ENCODE peak calls at places on chromosomes 7 and 10, in nine cellular contexts. B is upper lobe of left lung, S is uterus, T is lower lobe of right lung, I is esophagus squamous epithelium, V is ovary, U is cardiac muscle cell, D is lung, Z is heart right ventricle. K is an unnamed sample.

GRCh38 chr7:156932006-156932405 is 17.5 kb upstream of the NOM1 start:
- DNase-seq in B (no peak), S (no peak), T (no peak), I (no peak), V (no peak), U (peak), D (no peak), Z (no peak), K (no peak)

GRCh38 chr7:2523941-2524807 is 4.6 kb downstream of the LFNG start:
- DNase-seq in B (peak), S (peak), T (peak), I (no peak), V (no peak), U (peak), D (peak), Z (peak), K (no peak)

GRCh38 chr10:78170026-78170475 is 136.4 kb downstream of the RPS24 start:
- DNase-seq in B (no peak), S (no peak), T (no peak), I (no peak), V (no peak), U (peak), D (no peak), Z (no peak), K (no peak)

GRCh38 chr10:99329238-99329890 is at the start of gene CNNM1:
- DNase-seq in B (no peak), S (no peak), T (peak), I (no peak), V (peak), U (peak), D (no peak), Z (no peak), K (no peak)

GRCh38 chr10:26455567-26456315 is 17.6 kb downstream of the APBB1IP start:
- DNase-seq in B (no peak), S (no peak), T (no peak), I (no peak), V (no peak), U (no peak), D (no peak), Z (no peak), K (no peak)

GRCh38 chr10:97764519-97764931 is 7.3 kb downstream of the SFRP5 start:
- DNase-seq in B (no peak), S (no peak), T (peak), I (no peak), V (no peak), U (no peak), D (no peak), Z (no peak), K (no peak)

GRCh38 chr10:61943699-61944444 is 42.4 kb downstream of the ARID5B start:
- DNase-seq in B (no peak), S (no peak), T (no peak), I (no peak), V (no peak), U (peak), D (no peak), Z (no peak), K (no peak)

GRCh38 chr10:105837951-105838350 is 1196.9 kb downstream of the SORCS3 start:
- DNase-seq in B (no peak), S (no peak), T (no peak), I (no peak), V (no peak), U (peak), D (no peak), Z (no peak), K (no peak)

GRCh38 chr7:158422551-158423189 is 165.0 kb downstream of the PTPRN2 start:
- DNase-seq in B (no peak), S (no peak), T (no peak), I (no peak), V (no peak), U (no peak), D (no peak), Z (no peak), K (no peak)

GRCh38 chr10:29845166-29845565 is 210.4 kb upstream of the SVIL start:
- DNase-seq in B (no peak), S (no peak), T (no peak), I (no peak), V (no peak), U (no peak), D (no peak), Z (no peak), K (no peak)

GRCh38 chr10:133520193-133520738 is 6.9 kb upstream of the CYP2E1 start:
- DNase-seq in B (peak), S (peak), T (peak), I (peak), V (peak), U (peak), D (peak), Z (peak), K (peak)

GRCh38 chr10:84946984-84947383 is 618.6 kb downstream of the CCSER2 start:
- DNase-seq in B (no peak), S (no peak), T (no peak), I (no peak), V (no peak), U (no peak), D (no peak), Z (no peak), K (no peak)

GRCh38 chr7:116674508-116675173 is 2.6 kb downstream of the MET start:
- DNase-seq in B (no peak), S (no peak), T (no peak), I (no peak), V (no peak), U (no peak), D (no peak), Z (no peak), K (no peak)

GRCh38 chr7:157499121-157499834 is 162.5 kb downstream of the DNAJB6 start:
- DNase-seq in B (no peak), S (no peak), T (no peak), I (no peak), V (peak), U (no peak), D (no peak), Z (no peak), K (no peak)

GRCh38 chr7:14698239-14698638 is 204.3 kb downstream of the DGKB start:
- DNase-seq in B (no peak), S (no peak), T (no peak), I (no peak), V (no peak), U (peak), D (no peak), Z (no peak), K (no peak)

GRCh38 chr7:77570330-77571011 is 33.4 kb downstream of the PTPN12 start:
- DNase-seq in B (no peak), S (no peak), T (no peak), I (no peak), V (no peak), U (peak), D (no peak), Z (no peak), K (no peak)

GRCh38 chr10:126921974-126922525 is 16.8 kb downstream of the DOCK1 start:
- DNase-seq in B (no peak), S (no peak), T (no peak), I (no peak), V (no peak), U (peak), D (no peak), Z (no peak), K (no peak)

GRCh38 chr10:3811331-3811870 is 26.4 kb upstream of the KLF6 start:
- DNase-seq in B (no peak), S (no peak), T (no peak), I (no peak), V (no peak), U (peak), D (no peak), Z (peak), K (no peak)

DNA sequence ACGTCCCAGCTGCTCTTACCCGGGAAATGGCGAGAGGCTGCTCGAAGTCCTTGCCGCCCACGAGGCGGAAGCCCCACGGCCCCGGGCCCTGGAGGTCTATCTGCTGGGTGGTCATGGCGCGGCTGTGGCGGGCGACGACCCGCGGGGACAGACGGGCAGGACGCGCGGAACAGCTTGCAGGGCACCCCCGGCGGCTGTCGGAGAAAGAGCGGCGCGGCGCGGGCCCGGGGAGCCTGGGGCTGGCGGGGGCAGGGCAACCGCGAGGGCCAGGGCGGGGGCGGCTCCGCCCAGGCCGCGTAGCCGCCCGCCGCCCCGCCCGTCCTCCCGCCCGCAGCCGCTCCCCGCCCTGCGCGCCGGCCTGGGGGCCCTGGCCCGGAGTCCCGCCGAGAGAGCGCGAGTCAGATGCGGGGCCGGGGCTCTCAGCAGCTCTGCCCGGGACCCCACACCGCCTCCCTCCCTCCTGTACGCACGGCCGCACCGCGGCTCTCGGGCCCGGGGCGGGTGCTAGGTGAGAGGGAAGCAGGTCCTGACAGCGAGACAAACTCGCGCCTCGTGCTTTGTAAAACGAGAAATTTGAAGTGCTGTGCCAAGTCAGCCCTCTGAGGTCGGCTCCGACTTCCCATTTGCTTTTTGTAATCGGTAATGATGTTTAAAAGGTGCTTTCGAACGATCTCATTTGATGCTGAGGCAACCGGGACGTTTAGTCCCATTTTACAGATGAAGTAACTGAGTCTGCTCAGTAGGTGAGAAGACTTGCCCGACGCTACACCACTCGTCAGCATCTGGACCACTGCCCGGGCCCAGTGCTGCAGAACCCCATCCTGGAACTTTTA is at the start of gene PDLIM1:
- DNase-seq in B (peak), S (peak), T (peak), I (peak), V (peak), U (peak), D (peak), Z (peak), K (no peak)
- H3K27ac ChIP-seq in B (peak), S (peak), T (peak), I (peak), V (no peak), U (peak), D (peak), Z (peak), K (no peak)

GRCh38 chr10:54728511-54728910 is 72.5 kb downstream of the PCDH15 start:
- DNase-seq in B (no peak), S (no peak), T (no peak), I (no peak), V (no peak), U (no peak), D (no peak), Z (no peak), K (no peak)
- TF ChIP-seq CTCF in B (no peak), S (no peak), T (no peak), I (no peak), V (no peak), U (no peak), D (no peak), Z (no peak), K (no peak)

DNA sequence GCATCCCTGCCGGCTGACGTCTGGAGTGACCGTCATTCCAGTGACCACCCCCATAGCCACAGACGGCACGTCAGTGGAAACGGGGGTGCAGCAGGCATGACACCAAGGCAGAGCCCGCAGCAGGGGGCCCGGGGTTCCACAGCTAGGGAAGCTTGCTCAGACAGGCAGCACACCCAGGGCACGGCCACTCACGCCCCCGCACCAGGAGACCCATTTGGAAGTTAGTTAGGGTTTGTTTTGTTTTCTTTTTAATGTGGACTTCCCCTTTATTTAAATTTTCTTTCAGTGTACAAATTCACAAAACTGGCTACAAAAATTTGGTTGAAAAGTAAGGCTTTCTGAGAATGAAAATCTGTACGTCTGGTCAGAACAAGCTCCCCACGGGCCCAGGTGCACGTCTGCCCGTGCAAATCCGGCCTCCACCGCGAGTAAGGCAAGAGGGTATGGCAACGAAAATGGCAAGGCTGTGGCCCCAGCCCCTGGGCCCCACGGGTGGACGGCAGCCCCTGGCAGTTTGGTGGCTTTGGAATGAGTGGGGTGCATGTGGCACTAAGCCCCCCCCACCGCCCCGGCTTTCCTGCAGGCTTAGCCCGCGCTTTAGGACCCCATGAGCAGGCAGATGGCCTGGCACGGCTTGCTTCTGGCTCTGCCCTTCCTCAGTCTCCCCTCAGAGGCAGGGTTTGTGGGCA is 124.2 kb downstream of the FAM53B start:
- DNase-seq in B (no peak), S (no peak), T (no peak), I (no peak), V (peak), U (no peak), D (no peak), Z (no peak), K (no peak)
- H3K27ac ChIP-seq in B (peak), S (no peak), T (peak), I (peak), V (peak), U (no peak), D (no peak), Z (no peak), K (no peak)

GRCh38 chr7:74063223-74063641 is 20.4 kb upstream of the LIMK1 start:
- DNase-seq in B (no peak), S (no peak), T (peak), I (no peak), V (no peak), U (no peak), D (no peak), Z (no peak), K (no peak)
- TF ChIP-seq CTCF in B (no peak), S (no peak), T (no peak), I (no peak), V (no peak), U (no peak), D (no peak), Z (no peak), K (no peak)

GRCh38 chr10:114426476-114426875 is 22.2 kb upstream of the AFAP1L2 start:
- DNase-seq in B (no peak), S (no peak), T (no peak), I (no peak), V (no peak), U (no peak), D (no peak), Z (no peak), K (no peak)
- H3K27ac ChIP-seq in B (no peak), S (peak), T (no peak), I (peak), V (no peak), U (no peak), D (peak), Z (peak), K (no peak)

DNA sequence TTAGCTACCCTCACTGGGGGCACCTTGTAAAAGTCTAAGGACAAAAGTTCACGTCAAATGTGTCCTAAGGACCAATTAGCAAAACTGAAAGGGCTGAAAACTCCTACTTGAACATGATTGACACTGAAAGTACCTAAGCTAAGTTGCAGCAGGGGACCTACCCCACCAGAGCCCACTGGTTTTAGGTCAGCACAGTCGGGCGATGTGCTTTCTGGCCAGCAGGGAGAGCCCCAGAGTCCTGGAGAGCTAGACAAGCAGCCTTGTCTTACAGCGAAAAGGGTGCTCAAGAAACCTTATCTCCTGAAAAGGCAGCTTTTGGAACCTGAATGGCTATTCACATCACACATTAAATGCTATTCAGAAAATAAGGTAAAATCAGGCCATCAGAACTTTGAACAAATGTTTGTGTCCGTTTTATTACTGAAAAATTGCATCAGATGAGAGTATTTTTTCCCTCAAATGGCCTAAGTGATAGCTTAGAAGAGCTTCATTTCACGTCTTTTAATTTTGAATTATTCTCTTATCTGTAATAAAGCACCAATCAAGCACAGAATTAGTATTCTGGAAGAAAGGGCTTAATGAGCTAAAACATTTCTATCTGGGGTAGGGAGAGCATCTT is 52.2 kb upstream of the MKI67 start:
- DNase-seq in B (no peak), S (no peak), T (no peak), I (no peak), V (no peak), U (peak), D (no peak), Z (no peak), K (peak)
- TF ChIP-seq CTCF in B (peak), S (no peak), T (peak), I (peak), V (no peak), U (peak), D (no peak), Z (no peak), K (peak)

GRCh38 chr7:135672560-135673359 is 10.4 kb downstream of the STMP1 start:
- DNase-seq in B (no peak), S (peak), T (no peak), I (no peak), V (no peak), U (peak), D (no peak), Z (peak), K (no peak)

GRCh38 chr7:135666836-135667235 is 4.5 kb downstream of the STMP1 start:
- DNase-seq in B (no peak), S (no peak), T (no peak), I (no peak), V (no peak), U (no peak), D (no peak), Z (no peak), K (no peak)

GRCh38 chr7:135670179-135670578 is 7.9 kb downstream of the STMP1 start:
- DNase-seq in B (no peak), S (no peak), T (no peak), I (no peak), V (no peak), U (peak), D (no peak), Z (no peak), K (no peak)

GRCh38 chr7:135673360-135673706 is 11.0 kb downstream of the STMP1 start:
- DNase-seq in B (no peak), S (no peak), T (no peak), I (no peak), V (no peak), U (peak), D (no peak), Z (no peak), K (no peak)

GRCh38 chr7:135669774-135670173 is 7.5 kb downstream of the STMP1 start:
- DNase-seq in B (no peak), S (no peak), T (no peak), I (no peak), V (no peak), U (no peak), D (no peak), Z (no peak), K (no peak)
- H3K27ac ChIP-seq in B (no peak), S (no peak), T (no peak), I (peak), V (no peak), U (peak), D (peak), Z (no peak), K (no peak)

GRCh38 chr10:113488186-113488585 is 64.7 kb upstream of the HABP2 start:
- DNase-seq in B (no peak), S (no peak), T (no peak), I (no peak), V (no peak), U (no peak), D (no peak), Z (no peak), K (no peak)

GRCh38 chr10:113485801-113486200 is 67.1 kb upstream of the HABP2 start:
- DNase-seq in B (no peak), S (no peak), T (no peak), I (no peak), V (no peak), U (no peak), D (no peak), Z (no peak), K (no peak)

GRCh38 chr10:113487154-113487553 is 65.7 kb upstream of the HABP2 start:
- DNase-seq in B (no peak), S (no peak), T (no peak), I (no peak), V (no peak), U (no peak), D (peak), Z (no peak), K (no peak)

GRCh38 chr10:113484487-113484886 is 68.4 kb upstream of the HABP2 start:
- DNase-seq in B (no peak), S (no peak), T (no peak), I (no peak), V (no peak), U (no peak), D (no peak), Z (no peak), K (no peak)

DNA sequence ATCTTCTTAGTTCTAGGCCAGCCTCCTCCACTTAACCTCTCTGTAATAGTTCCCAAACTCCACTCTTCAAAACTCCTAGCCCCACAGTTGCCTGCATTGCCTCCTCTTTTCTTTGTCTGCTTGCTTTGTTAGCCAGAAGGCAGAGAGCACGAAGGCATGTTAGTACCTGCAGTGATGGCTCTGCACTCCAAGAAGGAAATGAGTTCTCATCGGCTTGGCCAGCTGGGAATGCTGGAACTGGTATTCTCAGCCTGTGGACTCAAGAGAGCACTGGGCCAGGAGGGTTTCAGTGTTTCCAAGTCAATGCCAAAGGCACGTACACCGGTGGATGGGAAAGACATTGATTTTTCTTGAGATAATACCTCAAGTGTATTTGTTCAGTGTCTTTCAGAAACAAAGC is 66.3 kb upstream of the HABP2 start:
- DNase-seq in B (no peak), S (no peak), T (no peak), I (no peak), V (no peak), U (no peak), D (peak), Z (no peak), K (no peak)
- TF ChIP-seq CTCF in B (no peak), S (no peak), T (no peak), I (no peak), V (no peak), U (no peak), D (no peak), Z (no peak), K (no peak)

K was measured in CD8-positive, alpha-beta T cell.